ENCODE peak calls at places on chromosome 1, in five cellular contexts. Y is K562, E is stomach, W is sigmoid colon, U is HepG2. M is an unnamed sample.

GRCh38 chr1:236489710-236490377 is 33.9 kb upstream of the LGALS8 start:
- DNase-seq in Y (peak), E (peak), W (no peak), U (peak), M (no peak)

GRCh38 chr1:59568158-59568935 is 246.4 kb upstream of the HOOK1 start:
- DNase-seq in Y (no peak), E (no peak), W (no peak), U (no peak), M (no peak)

GRCh38 chr1:239218296-239218695 is 168.1 kb upstream of the CHRM3 start:
- DNase-seq in Y (no peak), E (no peak), W (no peak), U (no peak), M (no peak)

GRCh38 chr1:53616511-53616910 is 122.5 kb downstream of the GLIS1 start:
- DNase-seq in Y (no peak), E (peak), W (peak), U (no peak), M (no peak)

GRCh38 chr1:93670141-93670540 is 11.5 kb downstream of the BCAR3 start:
- DNase-seq in Y (no peak), E (peak), W (peak), U (no peak), M (no peak)

GRCh38 chr1:245599413-245600174 is 444.8 kb downstream of the KIF26B start:
- DNase-seq in Y (no peak), E (no peak), W (peak), U (no peak), M (no peak)

GRCh38 chr1:112575154-112575804 is 43.7 kb downstream of the ST7L start:
- DNase-seq in Y (peak), E (no peak), W (no peak), U (no peak), M (no peak)

GRCh38 chr1:24857528-24858133 is 72.4 kb downstream of the RUNX3 start:
- DNase-seq in Y (no peak), E (no peak), W (no peak), U (no peak), M (no peak)

GRCh38 chr1:109112056-109112651 is 1.8 kb upstream of the ELAPOR1 start:
- DNase-seq in Y (peak), E (no peak), W (no peak), U (peak), M (no peak)

GRCh38 chr1:186500804-186501203 is 39.9 kb upstream of the PDC start:
- DNase-seq in Y (no peak), E (no peak), W (no peak), U (no peak), M (no peak)

GRCh38 chr1:24276791-24277190 is 42.4 kb upstream of the GRHL3 start:
- DNase-seq in Y (no peak), E (no peak), W (peak), U (peak), M (no peak)

GRCh38 chr1:19477284-19478240 is 7.8 kb downstream of the CAPZB start:
- DNase-seq in Y (no peak), E (no peak), W (no peak), U (no peak), M (peak)

GRCh38 chr1:182674346-182675246 is 9.8 kb downstream of the RGS8 start:
- DNase-seq in Y (no peak), E (no peak), W (peak), U (no peak), M (no peak)

GRCh38 chr1:92567211-92567868 is 80.6 kb upstream of the GFI1 start:
- DNase-seq in Y (no peak), E (no peak), W (no peak), U (no peak), M (no peak)

GRCh38 chr1:8746554-8746953 is 70.9 kb downstream of the RERE start:
- DNase-seq in Y (no peak), E (no peak), W (no peak), U (no peak), M (no peak)

GRCh38 chr1:40709100-40709801 is 17.7 kb downstream of the NFYC start:
- DNase-seq in Y (peak), E (peak), W (peak), U (peak), M (peak)

GRCh38 chr1:53644909-53645689 is 93.9 kb downstream of the GLIS1 start:
- DNase-seq in Y (no peak), E (peak), W (peak), U (no peak), M (no peak)

GRCh38 chr1:12387641-12388040 is 157.8 kb downstream of the VPS13D start:
- DNase-seq in Y (no peak), E (no peak), W (no peak), U (no peak), M (no peak)

GRCh38 chr1:203290261-203291089 is 14.8 kb upstream of the BTG2 start:
- DNase-seq in Y (peak), E (peak), W (peak), U (peak), M (peak)

GRCh38 chr1:43565600-43566360 is 35.1 kb downstream of the PTPRF start:
- DNase-seq in Y (peak), E (peak), W (peak), U (no peak), M (peak)

GRCh38 chr1:17397910-17398700 is 26.1 kb downstream of the PADI6 start:
- DNase-seq in Y (no peak), E (no peak), W (no peak), U (no peak), M (no peak)

GRCh38 chr1:199226163-199226562 is 587.3 kb downstream of the PTPRC start:
- DNase-seq in Y (no peak), E (no peak), W (no peak), U (no peak), M (no peak)

GRCh38 chr1:230288641-230289349 is 137.3 kb downstream of the PGBD5 start:
- DNase-seq in Y (no peak), E (no peak), W (peak), U (peak), M (no peak)

DNA sequence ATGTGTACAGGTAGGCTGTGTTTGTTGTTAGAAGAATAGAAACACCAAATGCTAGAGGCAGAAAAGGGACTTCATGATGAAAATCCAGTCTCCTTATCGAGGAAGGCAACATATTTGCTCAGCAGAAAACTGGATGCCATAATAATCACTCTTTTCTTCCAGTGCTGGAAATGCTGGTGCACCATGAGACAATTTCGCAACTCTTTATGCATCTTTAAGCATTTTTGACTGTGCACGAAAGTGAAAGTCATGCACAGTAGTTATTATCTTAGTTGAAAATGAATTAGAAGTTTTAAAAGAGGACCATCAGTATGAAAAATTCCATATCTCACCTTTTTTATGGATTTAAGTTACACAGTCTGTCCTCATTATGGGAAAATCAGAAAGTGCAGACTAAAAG is 29.1 kb downstream of the SMYD2 start:
- DNase-seq in Y (no peak), E (no peak), W (no peak), U (no peak), M (no peak)
- TF ChIP-seq POLR2A in Y (no peak), E (no peak), W (no peak), U (no peak), M (no peak)

GRCh38 chr1:163875214-163875926 is 553.6 kb downstream of the NUF2 start:
- DNase-seq in Y (no peak), E (no peak), W (peak), U (no peak), M (no peak)
- TF ChIP-seq POLR2AphosphoS5 in Y (no peak), E (peak), W (peak), U (no peak), M (no peak)

GRCh38 chr1:70093250-70093975 is 112.0 kb downstream of the LRRC40 start:
- DNase-seq in Y (no peak), E (no peak), W (no peak), U (no peak), M (no peak)

GRCh38 chr1:70090875-70091274 is 114.5 kb downstream of the LRRC40 start:
- DNase-seq in Y (no peak), E (no peak), W (no peak), U (no peak), M (no peak)

GRCh38 chr1:70086897-70087296 is 118.5 kb downstream of the LRRC40 start:
- DNase-seq in Y (no peak), E (no peak), W (no peak), U (no peak), M (no peak)

GRCh38 chr1:70091811-70092210 is 113.6 kb downstream of the LRRC40 start:
- DNase-seq in Y (no peak), E (no peak), W (no peak), U (no peak), M (no peak)

GRCh38 chr1:70090146-70090545 is 115.2 kb downstream of the LRRC40 start:
- DNase-seq in Y (no peak), E (no peak), W (no peak), U (no peak), M (no peak)
- TF ChIP-seq POLR2A in Y (no peak), E (no peak), W (no peak), U (no peak), M (no peak)

DNA sequence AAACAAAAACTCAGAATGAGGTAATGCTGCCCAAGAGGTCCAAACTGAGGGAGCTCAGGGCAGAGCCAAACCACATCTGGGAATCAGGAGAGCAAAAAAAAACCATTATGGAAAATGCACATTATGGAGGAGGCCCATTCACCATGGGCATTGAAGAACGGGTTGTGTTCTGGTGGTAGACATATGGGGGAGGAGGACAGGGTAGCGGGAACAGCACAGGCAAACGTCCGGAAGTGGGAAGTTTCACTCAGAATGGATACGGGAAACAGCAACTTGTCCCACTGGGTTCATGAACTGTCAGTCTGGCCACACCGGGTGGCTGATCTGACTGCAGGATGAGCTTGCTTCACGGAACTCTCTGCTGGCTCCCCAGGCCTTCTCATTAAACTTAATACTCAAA is 139.7 kb downstream of the RRAGC start:
- DNase-seq in Y (no peak), E (no peak), W (no peak), U (no peak), M (no peak)
- TF ChIP-seq POLR2AphosphoS5 in Y (no peak), E (no peak), W (no peak), U (no peak), M (no peak)

GRCh38 chr1:155039308-155039669 is 5.7 kb downstream of the DCST1 start:
- DNase-seq in Y (no peak), E (no peak), W (no peak), U (no peak), M (no peak)

GRCh38 chr1:155040358-155041093 is 6.9 kb downstream of the DCST1 start:
- DNase-seq in Y (no peak), E (no peak), W (no peak), U (no peak), M (no peak)

GRCh38 chr1:155037851-155038441 is 4.3 kb downstream of the DCST1 start:
- DNase-seq in Y (no peak), E (no peak), W (no peak), U (no peak), M (no peak)

GRCh38 chr1:155037043-155037442 is 3.4 kb downstream of the DCST1 start:
- DNase-seq in Y (no peak), E (no peak), W (no peak), U (no peak), M (no peak)

GRCh38 chr1:155038602-155039307 is 5.1 kb downstream of the DCST1 start:
- DNase-seq in Y (no peak), E (peak), W (no peak), U (no peak), M (no peak)
- TF ChIP-seq POLR2A in Y (no peak), E (no peak), W (no peak), U (no peak), M (no peak)

GRCh38 chr1:10941891-10942541 is 70.4 kb upstream of the TARDBP start:
- DNase-seq in Y (peak), E (peak), W (no peak), U (no peak), M (peak)

GRCh38 chr1:10945988-10946387 is 66.5 kb upstream of the TARDBP start:
- DNase-seq in Y (no peak), E (no peak), W (no peak), U (no peak), M (no peak)

GRCh38 chr1:10943041-10943440 is 69.4 kb upstream of the TARDBP start:
- DNase-seq in Y (no peak), E (no peak), W (no peak), U (no peak), M (peak)

GRCh38 chr1:10942542-10942912 is 69.9 kb upstream of the TARDBP start:
- DNase-seq in Y (no peak), E (no peak), W (no peak), U (no peak), M (peak)

DNA sequence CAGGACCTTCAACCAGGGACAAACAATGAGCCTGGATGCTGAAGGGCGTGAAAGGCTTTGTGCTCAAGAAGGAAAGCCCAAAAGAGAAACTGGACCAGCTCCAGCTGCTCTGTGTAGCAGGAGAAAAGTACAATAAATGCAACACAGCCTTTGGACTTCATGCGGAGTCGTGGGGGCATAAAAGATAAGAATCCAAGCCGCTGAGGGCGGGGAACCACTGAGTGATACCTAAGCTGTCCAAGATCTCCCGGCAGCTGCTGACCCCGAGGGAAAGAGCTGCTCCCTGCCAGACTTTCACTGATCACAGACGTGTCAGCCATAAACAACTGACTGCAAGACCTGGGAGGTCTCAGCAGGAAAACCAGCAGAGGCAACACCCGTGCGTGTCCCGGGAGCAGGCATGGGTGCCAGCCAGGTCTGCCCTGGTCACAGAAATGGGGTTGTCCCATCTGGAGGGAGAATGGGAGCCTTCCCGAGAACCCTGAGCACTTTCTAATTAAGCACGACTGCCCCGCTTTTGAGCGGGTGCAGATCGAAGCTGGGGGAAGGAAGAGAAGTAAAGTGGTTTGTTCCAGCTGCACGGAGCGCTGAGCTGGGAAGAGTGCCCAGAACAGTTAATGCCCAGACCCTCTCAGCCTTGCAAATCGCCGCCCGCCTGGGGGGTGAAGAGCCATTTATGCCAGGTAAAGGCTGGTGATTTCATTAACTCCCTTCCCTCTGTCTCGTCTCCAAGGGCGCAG is 68.3 kb upstream of the TARDBP start:
- DNase-seq in Y (peak), E (peak), W (no peak), U (peak), M (peak)
- TF ChIP-seq POLR2AphosphoS5 in Y (no peak), E (no peak), W (no peak), U (no peak), M (no peak)

GRCh38 chr1:155269381-155269780 is 3.9 kb downstream of the CLK2 start:
- DNase-seq in Y (no peak), E (no peak), W (no peak), U (no peak), M (no peak)

GRCh38 chr1:155268630-155269029 is 4.7 kb downstream of the CLK2 start:
- DNase-seq in Y (no peak), E (no peak), W (no peak), U (no peak), M (no peak)

GRCh38 chr1:155277070-155277895 is at the start of gene HCN3:
- DNase-seq in Y (peak), E (peak), W (peak), U (peak), M (peak)

GRCh38 chr1:155273134-155273982 is at the start of gene CLK2:
- DNase-seq in Y (peak), E (peak), W (peak), U (peak), M (peak)

DNA sequence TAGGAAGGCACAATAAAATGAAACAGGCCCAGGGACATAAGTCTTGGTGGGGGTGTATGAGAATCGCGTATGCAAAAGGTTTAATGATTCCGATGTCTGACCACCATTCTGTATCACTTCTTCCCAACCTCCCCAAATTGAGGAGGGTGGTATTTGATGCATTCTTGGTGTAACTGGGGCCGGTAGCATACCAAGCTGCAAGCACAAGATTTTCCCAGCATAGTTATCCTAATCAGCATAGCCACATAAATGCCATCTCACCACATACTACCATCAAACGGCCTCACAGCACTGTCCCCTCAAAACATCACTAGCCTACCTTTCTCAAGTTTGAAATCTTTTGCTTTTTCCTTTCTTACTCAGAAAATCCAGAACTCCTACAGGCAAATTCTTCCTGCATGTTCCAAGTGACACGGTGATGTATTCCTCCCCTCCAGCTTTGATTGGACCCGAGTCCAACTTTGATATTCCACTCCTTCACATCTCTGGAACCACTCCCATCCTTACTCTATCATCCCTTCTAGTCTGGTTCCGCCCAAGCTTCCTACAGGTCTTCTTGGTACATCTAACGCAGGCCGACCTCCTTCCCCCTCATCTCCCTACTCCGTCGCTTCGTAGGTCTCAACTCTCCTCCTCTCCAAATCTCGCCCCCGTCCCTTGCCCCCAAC is 704 bp downstream of the CLK2 start:
- DNase-seq in Y (no peak), E (no peak), W (no peak), U (peak), M (no peak)
- TF ChIP-seq POLR2A in Y (no peak), E (no peak), W (no peak), U (peak), M (no peak)

DNA sequence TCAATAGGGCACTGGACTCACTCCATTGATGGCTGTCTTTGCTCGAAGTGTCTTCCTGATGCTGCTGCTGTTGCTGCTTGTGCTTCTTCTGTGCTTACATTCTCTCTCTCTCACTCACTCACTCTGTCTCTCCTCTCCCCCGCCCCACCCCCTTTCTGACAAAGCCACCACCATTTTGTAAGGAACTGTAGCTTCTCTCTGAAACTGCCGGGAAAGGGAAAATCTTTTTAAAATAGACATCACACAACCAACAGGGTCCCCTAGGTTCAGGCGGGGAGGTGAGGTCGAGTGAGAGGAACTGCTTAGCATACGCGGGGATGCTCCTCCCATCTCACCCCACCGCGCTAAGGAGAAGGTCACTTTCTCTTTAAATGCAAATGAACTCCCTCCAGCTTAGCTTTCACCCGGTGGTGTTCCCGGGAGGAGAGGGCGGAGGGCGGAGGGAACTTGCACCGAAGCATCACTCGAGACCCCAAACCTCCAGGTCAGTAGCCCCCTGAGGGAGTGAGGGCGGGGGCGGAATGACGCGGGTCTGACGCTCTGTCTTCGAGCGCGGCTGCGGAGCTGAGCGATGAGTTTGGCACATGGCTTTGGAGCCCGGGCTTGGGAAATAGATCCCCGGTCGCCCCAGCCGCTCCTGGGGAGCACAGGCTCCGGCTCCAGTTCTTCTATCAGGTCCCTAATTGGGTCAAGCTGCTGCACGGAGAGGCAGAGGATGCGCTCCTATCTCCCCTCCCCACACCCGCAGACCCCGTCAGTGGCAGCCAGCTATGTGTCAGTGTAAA is at the start of gene CCDC28B:
- DNase-seq in Y (peak), E (peak), W (peak), U (no peak), M (peak)
- TF ChIP-seq POLR2AphosphoS5 in Y (no peak), E (no peak), W (peak), U (no peak), M (peak)

DNA sequence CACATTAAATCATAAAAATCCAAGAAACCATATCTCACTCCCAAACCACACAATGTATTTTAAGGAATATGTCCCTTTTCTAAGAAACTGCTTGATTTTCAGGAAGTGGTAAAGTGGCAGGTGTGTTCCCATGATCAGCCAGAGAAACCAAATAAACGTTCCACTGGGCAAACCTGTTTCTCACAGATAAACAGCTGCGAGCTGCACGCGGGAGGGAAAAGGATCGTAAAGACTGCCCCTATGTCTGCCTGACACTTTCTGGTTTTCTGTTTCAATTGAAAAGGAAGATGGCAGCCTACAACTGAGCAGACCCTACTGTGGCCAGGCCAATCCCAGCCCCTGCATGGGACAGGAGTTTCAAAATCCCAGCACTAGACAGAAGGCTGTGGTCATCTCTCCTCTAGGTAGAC is 36.6 kb downstream of the HIVEP3 start:
- DNase-seq in Y (peak), E (peak), W (no peak), U (no peak), M (no peak)
- TF ChIP-seq POLR2A in Y (no peak), E (no peak), W (no peak), U (no peak), M (no peak)

M was measured in GM12892.